ENCODE peak calls at places on chromosomes 1 and 21, in eight cellular contexts. F is head of caudate nucleus, R is Kasumi-1, G is T follicular helper cell, Q is NCI-H774, H is HAP-1, S is GM20000, A is epithelial cell of prostate. D is an unnamed sample.

GRCh38 chr21:26835027-26835713 is 10.0 kb downstream of the ADAMTS1 start:
- DNase-seq in A (peak), S (no peak), G (no peak), Q (no peak), R (no peak), F (no peak), H (no peak), D (peak)

GRCh38 chr1:36134805-36135339 is 9.8 kb upstream of the COL8A2 start:
- DNase-seq in F (peak), Q (no peak), S (peak), R (peak), H (peak), A (peak), G (no peak), D (peak)

GRCh38 chr21:33855190-33855589 is 60.4 kb downstream of the ATP5PO start:
- DNase-seq in R (peak), Q (no peak), H (no peak), S (no peak), F (no peak), A (no peak), G (no peak), D (no peak)

GRCh38 chr1:162070094-162070748 is 730 bp downstream of the NOS1AP start:
- DNase-seq in R (no peak), Q (no peak), H (peak), F (peak), S (no peak), G (no peak), A (no peak), D (no peak)

GRCh38 chr1:176217461-176218099 is 10.5 kb upstream of the COP1 start:
- DNase-seq in Q (no peak), H (no peak), S (no peak), G (no peak), A (no peak), F (no peak), R (no peak), D (no peak)

GRCh38 chr1:225572422-225572821 is 80.5 kb downstream of the ENAH start:
- DNase-seq in R (no peak), Q (no peak), F (no peak), H (no peak), A (no peak), G (no peak), S (no peak), D (peak)

GRCh38 chr1:46816930-46817329 is 18.1 kb downstream of the CYP4B1 start:
- DNase-seq in H (no peak), S (no peak), F (no peak), A (no peak), Q (no peak), R (no peak), G (no peak), D (no peak)

GRCh38 chr1:156766288-156767100 is 841 bp upstream of the PRCC start:
- DNase-seq in F (no peak), R (no peak), A (no peak), G (no peak), Q (no peak), H (peak), S (no peak), D (no peak)

GRCh38 chr1:198220428-198220827 is 63.6 kb downstream of the NEK7 start:
- DNase-seq in Q (no peak), H (no peak), F (no peak), S (no peak), R (no peak), A (peak), G (no peak), D (peak)

GRCh38 chr1:200262326-200262965 is 147.4 kb downstream of the ZNF281 start:
- DNase-seq in F (no peak), G (no peak), Q (no peak), H (no peak), A (no peak), R (no peak), S (peak), D (no peak)

GRCh38 chr21:35476616-35477395 is 427.7 kb upstream of the RUNX1 start:
- DNase-seq in H (no peak), G (no peak), R (no peak), Q (no peak), F (no peak), A (no peak), S (no peak), D (peak)

GRCh38 chr1:39110325-39110851 is 84.2 kb downstream of the NDUFS5 start:
- DNase-seq in S (no peak), G (no peak), Q (no peak), H (no peak), F (no peak), A (no peak), R (no peak), D (peak)

GRCh38 chr1:186082235-186082937 is 292.7 kb downstream of the TPR start:
- DNase-seq in G (no peak), Q (peak), R (peak), H (peak), F (no peak), S (peak), A (peak), D (peak)

GRCh38 chr1:156465747-156466365 is 34.7 kb downstream of the MEF2D start:
- DNase-seq in A (no peak), G (no peak), R (no peak), F (no peak), H (peak), S (no peak), Q (no peak), D (peak)

GRCh38 chr1:211371406-211372105 is 44.9 kb downstream of the TRAF5 start:
- DNase-seq in F (no peak), G (no peak), R (no peak), Q (no peak), H (no peak), A (peak), S (no peak), D (no peak)

D was measured in brain microvascular endothelial cell.